ENCODE peak calls at places on chromosome 15, in ten cellular contexts. One of them, this sample, is unnamed.

GRCh38 chr15:80199366-80199765 is 46.6 kb downstream of the FAH start:
- DNase-seq in AG08396: no peak
- DNase-seq in A673: no peak
- DNase-seq in NCI-H1694 treated with DMSO at 0.1 percent for 48 hours: no peak
- DNase-seq in EH: no peak
- DNase-seq in CD4-positive, alpha-beta T cell: no peak
- DNase-seq in activated naive CD4-positive, alpha-beta T cell treated with anti-CD3 and anti-CD28 coated beads, Interleukin-2, amount 10 ng/mL, durations not matched to agents 7 days and 5 days: no peak
- DNase-seq in stimulated activated CD8-positive, alpha-beta memory T cell treated with anti-CD3 and anti-CD28 coated beads, Interleukin-4, amount 100 ng/mL, for 48 hours: no peak
- DNase-seq in astrocyte of the spinal cord: no peak
- DNase-seq in transverse colon: no peak
- DNase-seq in this sample: no peak

GRCh38 chr15:91926871-91927270 is 73.4 kb downstream of the SLCO3A1 start:
- DNase-seq in AG08396: no peak
- DNase-seq in A673: peak
- DNase-seq in NCI-H1694 treated with DMSO at 0.1 percent for 48 hours: peak
- DNase-seq in EH: no peak
- DNase-seq in CD4-positive, alpha-beta T cell: no peak
- DNase-seq in activated naive CD4-positive, alpha-beta T cell treated with anti-CD3 and anti-CD28 coated beads, Interleukin-2, amount 10 ng/mL, durations not matched to agents 7 days and 5 days: no peak
- DNase-seq in stimulated activated CD8-positive, alpha-beta memory T cell treated with anti-CD3 and anti-CD28 coated beads, Interleukin-4, amount 100 ng/mL, for 48 hours: no peak
- DNase-seq in astrocyte of the spinal cord: no peak
- DNase-seq in transverse colon: no peak
- DNase-seq in this sample: no peak

GRCh38 chr15:98560338-98560737 is 88.0 kb upstream of the IGF1R start:
- DNase-seq in AG08396: no peak
- DNase-seq in A673: no peak
- DNase-seq in NCI-H1694 treated with DMSO at 0.1 percent for 48 hours: no peak
- DNase-seq in EH: no peak
- DNase-seq in CD4-positive, alpha-beta T cell: no peak
- DNase-seq in activated naive CD4-positive, alpha-beta T cell treated with anti-CD3 and anti-CD28 coated beads, Interleukin-2, amount 10 ng/mL, durations not matched to agents 7 days and 5 days: no peak
- DNase-seq in stimulated activated CD8-positive, alpha-beta memory T cell treated with anti-CD3 and anti-CD28 coated beads, Interleukin-4, amount 100 ng/mL, for 48 hours: no peak
- DNase-seq in astrocyte of the spinal cord: no peak
- DNase-seq in transverse colon: no peak
- DNase-seq in this sample: no peak

GRCh38 chr15:73325191-73325980 is 43.4 kb downstream of the HCN4 start:
- DNase-seq in AG08396: no peak
- DNase-seq in A673: peak
- DNase-seq in NCI-H1694 treated with DMSO at 0.1 percent for 48 hours: no peak
- DNase-seq in EH: no peak
- DNase-seq in CD4-positive, alpha-beta T cell: no peak
- DNase-seq in activated naive CD4-positive, alpha-beta T cell treated with anti-CD3 and anti-CD28 coated beads, Interleukin-2, amount 10 ng/mL, durations not matched to agents 7 days and 5 days: peak
- DNase-seq in stimulated activated CD8-positive, alpha-beta memory T cell treated with anti-CD3 and anti-CD28 coated beads, Interleukin-4, amount 100 ng/mL, for 48 hours: peak
- DNase-seq in astrocyte of the spinal cord: no peak
- DNase-seq in transverse colon: no peak
- DNase-seq in this sample: peak

GRCh38 chr15:53196235-53196634 is 406.1 kb upstream of the ONECUT1 start:
- DNase-seq in AG08396: no peak
- DNase-seq in A673: no peak
- DNase-seq in NCI-H1694 treated with DMSO at 0.1 percent for 48 hours: no peak
- DNase-seq in EH: no peak
- DNase-seq in CD4-positive, alpha-beta T cell: no peak
- DNase-seq in activated naive CD4-positive, alpha-beta T cell treated with anti-CD3 and anti-CD28 coated beads, Interleukin-2, amount 10 ng/mL, durations not matched to agents 7 days and 5 days: no peak
- DNase-seq in stimulated activated CD8-positive, alpha-beta memory T cell treated with anti-CD3 and anti-CD28 coated beads, Interleukin-4, amount 100 ng/mL, for 48 hours: no peak
- DNase-seq in astrocyte of the spinal cord: no peak
- DNase-seq in transverse colon: no peak
- DNase-seq in this sample: no peak

GRCh38 chr15:90184786-90185704 is 16.1 kb upstream of the SEMA4B start:
- DNase-seq in AG08396: peak
- DNase-seq in A673: peak
- DNase-seq in NCI-H1694 treated with DMSO at 0.1 percent for 48 hours: peak
- DNase-seq in EH: peak
- DNase-seq in CD4-positive, alpha-beta T cell: peak
- DNase-seq in activated naive CD4-positive, alpha-beta T cell treated with anti-CD3 and anti-CD28 coated beads, Interleukin-2, amount 10 ng/mL, durations not matched to agents 7 days and 5 days: peak
- DNase-seq in stimulated activated CD8-positive, alpha-beta memory T cell treated with anti-CD3 and anti-CD28 coated beads, Interleukin-4, amount 100 ng/mL, for 48 hours: peak
- DNase-seq in astrocyte of the spinal cord: peak
- DNase-seq in transverse colon: peak
- DNase-seq in this sample: no peak

GRCh38 chr15:36294359-36294758 is 285.1 kb upstream of the CDIN1 start:
- DNase-seq in AG08396: no peak
- DNase-seq in A673: peak
- DNase-seq in NCI-H1694 treated with DMSO at 0.1 percent for 48 hours: no peak
- DNase-seq in EH: peak
- DNase-seq in CD4-positive, alpha-beta T cell: no peak
- DNase-seq in activated naive CD4-positive, alpha-beta T cell treated with anti-CD3 and anti-CD28 coated beads, Interleukin-2, amount 10 ng/mL, durations not matched to agents 7 days and 5 days: no peak
- DNase-seq in stimulated activated CD8-positive, alpha-beta memory T cell treated with anti-CD3 and anti-CD28 coated beads, Interleukin-4, amount 100 ng/mL, for 48 hours: no peak
- DNase-seq in astrocyte of the spinal cord: peak
- DNase-seq in transverse colon: no peak
- DNase-seq in this sample: no peak

GRCh38 chr15:25624504-25625172 is 185.8 kb upstream of the UBE3A start:
- DNase-seq in AG08396: no peak
- DNase-seq in A673: no peak
- DNase-seq in NCI-H1694 treated with DMSO at 0.1 percent for 48 hours: no peak
- DNase-seq in EH: no peak
- DNase-seq in CD4-positive, alpha-beta T cell: no peak
- DNase-seq in activated naive CD4-positive, alpha-beta T cell treated with anti-CD3 and anti-CD28 coated beads, Interleukin-2, amount 10 ng/mL, durations not matched to agents 7 days and 5 days: no peak
- DNase-seq in stimulated activated CD8-positive, alpha-beta memory T cell treated with anti-CD3 and anti-CD28 coated beads, Interleukin-4, amount 100 ng/mL, for 48 hours: no peak
- DNase-seq in astrocyte of the spinal cord: no peak
- DNase-seq in transverse colon: no peak
- DNase-seq in this sample: no peak

GRCh38 chr15:51181905-51182304 is 87.2 kb upstream of the TNFAIP8L3 start:
- DNase-seq in AG08396: no peak
- DNase-seq in A673: no peak
- DNase-seq in NCI-H1694 treated with DMSO at 0.1 percent for 48 hours: no peak
- DNase-seq in EH: no peak
- DNase-seq in CD4-positive, alpha-beta T cell: no peak
- DNase-seq in activated naive CD4-positive, alpha-beta T cell treated with anti-CD3 and anti-CD28 coated beads, Interleukin-2, amount 10 ng/mL, durations not matched to agents 7 days and 5 days: no peak
- DNase-seq in stimulated activated CD8-positive, alpha-beta memory T cell treated with anti-CD3 and anti-CD28 coated beads, Interleukin-4, amount 100 ng/mL, for 48 hours: no peak
- DNase-seq in astrocyte of the spinal cord: no peak
- DNase-seq in transverse colon: no peak
- DNase-seq in this sample: no peak

GRCh38 chr15:56215769-56216168 is 27.9 kb downstream of the RFX7 start:
- DNase-seq in AG08396: peak
- DNase-seq in A673: peak
- DNase-seq in NCI-H1694 treated with DMSO at 0.1 percent for 48 hours: no peak
- DNase-seq in EH: peak
- DNase-seq in CD4-positive, alpha-beta T cell: no peak
- DNase-seq in activated naive CD4-positive, alpha-beta T cell treated with anti-CD3 and anti-CD28 coated beads, Interleukin-2, amount 10 ng/mL, durations not matched to agents 7 days and 5 days: no peak
- DNase-seq in stimulated activated CD8-positive, alpha-beta memory T cell treated with anti-CD3 and anti-CD28 coated beads, Interleukin-4, amount 100 ng/mL, for 48 hours: no peak
- DNase-seq in astrocyte of the spinal cord: peak
- DNase-seq in transverse colon: no peak
- DNase-seq in this sample: no peak

GRCh38 chr15:66720206-66721010 is 18.4 kb downstream of the SMAD6 start:
- DNase-seq in AG08396: peak
- DNase-seq in A673: no peak
- DNase-seq in NCI-H1694 treated with DMSO at 0.1 percent for 48 hours: no peak
- DNase-seq in EH: peak
- DNase-seq in CD4-positive, alpha-beta T cell: no peak
- DNase-seq in activated naive CD4-positive, alpha-beta T cell treated with anti-CD3 and anti-CD28 coated beads, Interleukin-2, amount 10 ng/mL, durations not matched to agents 7 days and 5 days: peak
- DNase-seq in stimulated activated CD8-positive, alpha-beta memory T cell treated with anti-CD3 and anti-CD28 coated beads, Interleukin-4, amount 100 ng/mL, for 48 hours: peak
- DNase-seq in astrocyte of the spinal cord: peak
- DNase-seq in transverse colon: no peak
- DNase-seq in this sample: no peak

GRCh38 chr15:29601811-29602210 is 220.5 kb downstream of the TJP1 start:
- DNase-seq in AG08396: no peak
- DNase-seq in A673: no peak
- DNase-seq in NCI-H1694 treated with DMSO at 0.1 percent for 48 hours: no peak
- DNase-seq in EH: peak
- DNase-seq in CD4-positive, alpha-beta T cell: no peak
- DNase-seq in activated naive CD4-positive, alpha-beta T cell treated with anti-CD3 and anti-CD28 coated beads, Interleukin-2, amount 10 ng/mL, durations not matched to agents 7 days and 5 days: no peak
- DNase-seq in stimulated activated CD8-positive, alpha-beta memory T cell treated with anti-CD3 and anti-CD28 coated beads, Interleukin-4, amount 100 ng/mL, for 48 hours: no peak
- DNase-seq in astrocyte of the spinal cord: peak
- DNase-seq in transverse colon: no peak
- DNase-seq in this sample: no peak

GRCh38 chr15:33789141-33789540 is 179.2 kb upstream of the CHRM5 start:
- DNase-seq in AG08396: peak
- DNase-seq in A673: peak
- DNase-seq in NCI-H1694 treated with DMSO at 0.1 percent for 48 hours: no peak
- DNase-seq in EH: peak
- DNase-seq in CD4-positive, alpha-beta T cell: no peak
- DNase-seq in activated naive CD4-positive, alpha-beta T cell treated with anti-CD3 and anti-CD28 coated beads, Interleukin-2, amount 10 ng/mL, durations not matched to agents 7 days and 5 days: no peak
- DNase-seq in stimulated activated CD8-positive, alpha-beta memory T cell treated with anti-CD3 and anti-CD28 coated beads, Interleukin-4, amount 100 ng/mL, for 48 hours: no peak
- DNase-seq in astrocyte of the spinal cord: peak
- DNase-seq in transverse colon: no peak
- DNase-seq in this sample: no peak

GRCh38 chr15:52186651-52187486 is 4.3 kb downstream of the GNB5 start:
- DNase-seq in AG08396: no peak
- DNase-seq in A673: no peak
- DNase-seq in NCI-H1694 treated with DMSO at 0.1 percent for 48 hours: no peak
- DNase-seq in EH: no peak
- DNase-seq in CD4-positive, alpha-beta T cell: no peak
- DNase-seq in activated naive CD4-positive, alpha-beta T cell treated with anti-CD3 and anti-CD28 coated beads, Interleukin-2, amount 10 ng/mL, durations not matched to agents 7 days and 5 days: no peak
- DNase-seq in stimulated activated CD8-positive, alpha-beta memory T cell treated with anti-CD3 and anti-CD28 coated beads, Interleukin-4, amount 100 ng/mL, for 48 hours: no peak
- DNase-seq in astrocyte of the spinal cord: no peak
- DNase-seq in transverse colon: no peak
- DNase-seq in this sample: no peak

GRCh38 chr15:58352026-58352929 is 79.5 kb upstream of the LIPC start:
- DNase-seq in AG08396: no peak
- DNase-seq in A673: peak
- DNase-seq in NCI-H1694 treated with DMSO at 0.1 percent for 48 hours: no peak
- DNase-seq in EH: peak
- DNase-seq in CD4-positive, alpha-beta T cell: no peak
- DNase-seq in activated naive CD4-positive, alpha-beta T cell treated with anti-CD3 and anti-CD28 coated beads, Interleukin-2, amount 10 ng/mL, durations not matched to agents 7 days and 5 days: no peak
- DNase-seq in stimulated activated CD8-positive, alpha-beta memory T cell treated with anti-CD3 and anti-CD28 coated beads, Interleukin-4, amount 100 ng/mL, for 48 hours: no peak
- DNase-seq in astrocyte of the spinal cord: no peak
- DNase-seq in transverse colon: no peak
- DNase-seq in this sample: no peak